ENCODE peak calls at places on chromosomes 4 and X, in nine cellular contexts. One of them, this sample, is unnamed.

GRCh38 chrX:40088803-40089540 is 8.8 kb downstream of the BCOR start:
- DNase-seq in fibroblast of pulmonary artery: no peak
- DNase-seq in endothelial cell: no peak
- DNase-seq in HFF-Myc: no peak
- DNase-seq in GM13977: no peak
- DNase-seq in lung: no peak
- DNase-seq in MCF 10A: no peak
- DNase-seq in endothelial cell of umbilical vein: no peak
- DNase-seq in tibial artery: no peak
- DNase-seq in this sample: no peak

GRCh38 chr4:83860200-83860599 is 324.3 kb downstream of the GPAT3 start:
- DNase-seq in lung: no peak
- DNase-seq in HFF-Myc: no peak
- DNase-seq in tibial artery: no peak
- DNase-seq in endothelial cell: no peak
- DNase-seq in MCF 10A: no peak
- DNase-seq in endothelial cell of umbilical vein: no peak
- DNase-seq in fibroblast of pulmonary artery: no peak
- DNase-seq in GM13977: no peak
- DNase-seq in this sample: no peak

GRCh38 chrX:84216406-84216805 is 28.4 kb upstream of the RPS6KA6 start:
- DNase-seq in MCF 10A: no peak
- DNase-seq in HFF-Myc: no peak
- DNase-seq in endothelial cell of umbilical vein: no peak
- DNase-seq in fibroblast of pulmonary artery: no peak
- DNase-seq in lung: no peak
- DNase-seq in GM13977: no peak
- DNase-seq in tibial artery: no peak
- DNase-seq in endothelial cell: no peak
- DNase-seq in this sample: no peak

GRCh38 chr4:85565761-85566480 is 91.0 kb downstream of the ARHGAP24 start:
- DNase-seq in HFF-Myc: no peak
- DNase-seq in endothelial cell of umbilical vein: no peak
- DNase-seq in MCF 10A: no peak
- DNase-seq in endothelial cell: no peak
- DNase-seq in GM13977: no peak
- DNase-seq in fibroblast of pulmonary artery: peak
- DNase-seq in tibial artery: no peak
- DNase-seq in lung: no peak
- DNase-seq in this sample: no peak

GRCh38 chr4:139934336-139934735 is 219.6 kb downstream of the MAML3 start:
- DNase-seq in endothelial cell: no peak
- DNase-seq in lung: no peak
- DNase-seq in endothelial cell of umbilical vein: no peak
- DNase-seq in fibroblast of pulmonary artery: no peak
- DNase-seq in MCF 10A: no peak
- DNase-seq in GM13977: no peak
- DNase-seq in HFF-Myc: no peak
- DNase-seq in tibial artery: no peak
- DNase-seq in this sample: peak

GRCh38 chrX:110743679-110744340 is 51.8 kb downstream of the CHRDL1 start:
- DNase-seq in tibial artery: no peak
- DNase-seq in endothelial cell of umbilical vein: no peak
- DNase-seq in lung: no peak
- DNase-seq in fibroblast of pulmonary artery: no peak
- DNase-seq in endothelial cell: no peak
- DNase-seq in MCF 10A: peak
- DNase-seq in HFF-Myc: peak
- DNase-seq in GM13977: no peak
- DNase-seq in this sample: no peak

GRCh38 chr4:139315221-139315675 is 13.0 kb upstream of the NDUFC1 start:
- DNase-seq in MCF 10A: no peak
- DNase-seq in HFF-Myc: no peak
- DNase-seq in fibroblast of pulmonary artery: no peak
- DNase-seq in tibial artery: no peak
- DNase-seq in GM13977: peak
- DNase-seq in endothelial cell: no peak
- DNase-seq in lung: no peak
- DNase-seq in endothelial cell of umbilical vein: no peak
- DNase-seq in this sample: no peak

GRCh38 chrX:20527458-20528099 is 260.9 kb upstream of the RPS6KA3 start:
- DNase-seq in endothelial cell of umbilical vein: peak
- DNase-seq in lung: no peak
- DNase-seq in GM13977: peak
- DNase-seq in MCF 10A: peak
- DNase-seq in HFF-Myc: no peak
- DNase-seq in endothelial cell: no peak
- DNase-seq in tibial artery: peak
- DNase-seq in fibroblast of pulmonary artery: peak
- DNase-seq in this sample: peak

GRCh38 chr4:113553082-113553481 is 208.5 kb downstream of the CAMK2D start:
- DNase-seq in endothelial cell of umbilical vein: no peak
- DNase-seq in HFF-Myc: no peak
- DNase-seq in lung: no peak
- DNase-seq in MCF 10A: no peak
- DNase-seq in fibroblast of pulmonary artery: no peak
- DNase-seq in endothelial cell: no peak
- DNase-seq in tibial artery: no peak
- DNase-seq in GM13977: no peak
- DNase-seq in this sample: no peak

GRCh38 chrX:153633048-153633447 is 14.0 kb upstream of the DUSP9 start:
- DNase-seq in MCF 10A: no peak
- DNase-seq in endothelial cell: no peak
- DNase-seq in HFF-Myc: no peak
- DNase-seq in lung: no peak
- DNase-seq in GM13977: no peak
- DNase-seq in endothelial cell of umbilical vein: no peak
- DNase-seq in fibroblast of pulmonary artery: no peak
- DNase-seq in tibial artery: no peak
- DNase-seq in this sample: no peak

GRCh38 chr4:86972997-86973396 is 38.2 kb downstream of the AFF1 start:
- DNase-seq in fibroblast of pulmonary artery: no peak
- DNase-seq in MCF 10A: peak
- DNase-seq in lung: peak
- DNase-seq in endothelial cell: no peak
- DNase-seq in tibial artery: no peak
- DNase-seq in endothelial cell of umbilical vein: no peak
- DNase-seq in GM13977: no peak
- DNase-seq in HFF-Myc: no peak
- DNase-seq in this sample: no peak

GRCh38 chr4:83082777-83083176 is 31.8 kb downstream of the PLAC8 start:
- DNase-seq in endothelial cell: no peak
- DNase-seq in GM13977: no peak
- DNase-seq in MCF 10A: peak
- DNase-seq in lung: no peak
- DNase-seq in HFF-Myc: no peak
- DNase-seq in tibial artery: no peak
- DNase-seq in fibroblast of pulmonary artery: no peak
- DNase-seq in endothelial cell of umbilical vein: no peak
- DNase-seq in this sample: no peak

GRCh38 chr4:1171306-1172227 is 816 bp downstream of the SPON2 start:
- DNase-seq in endothelial cell: no peak
- DNase-seq in HFF-Myc: no peak
- DNase-seq in fibroblast of pulmonary artery: no peak
- DNase-seq in endothelial cell of umbilical vein: no peak
- DNase-seq in GM13977: peak
- DNase-seq in MCF 10A: no peak
- DNase-seq in tibial artery: peak
- DNase-seq in lung: no peak
- DNase-seq in this sample: no peak

GRCh38 chr4:15149842-15150592 is 147.7 kb downstream of the CPEB2 start:
- DNase-seq in HFF-Myc: peak
- DNase-seq in lung: peak
- DNase-seq in endothelial cell of umbilical vein: peak
- DNase-seq in endothelial cell: peak
- DNase-seq in GM13977: peak
- DNase-seq in tibial artery: peak
- DNase-seq in fibroblast of pulmonary artery: peak
- DNase-seq in MCF 10A: peak
- DNase-seq in this sample: peak

GRCh38 chr4:54227261-54228063 is 1.6 kb upstream of the PDGFRA start:
- DNase-seq in tibial artery: peak
- DNase-seq in GM13977: peak
- DNase-seq in lung: no peak
- DNase-seq in MCF 10A: no peak
- DNase-seq in endothelial cell: peak
- DNase-seq in HFF-Myc: peak
- DNase-seq in endothelial cell of umbilical vein: peak
- DNase-seq in fibroblast of pulmonary artery: peak
- DNase-seq in this sample: peak

GRCh38 chrX:63718010-63718694 is 66.9 kb downstream of the ARHGEF9 start:
- DNase-seq in GM13977: peak
- DNase-seq in HFF-Myc: no peak
- DNase-seq in endothelial cell of umbilical vein: no peak
- DNase-seq in lung: no peak
- DNase-seq in endothelial cell: no peak
- DNase-seq in MCF 10A: no peak
- DNase-seq in tibial artery: no peak
- DNase-seq in fibroblast of pulmonary artery: no peak
- DNase-seq in this sample: no peak

GRCh38 chrX:43676960-43677582 is 21.0 kb downstream of the MAOA start:
- DNase-seq in GM13977: no peak
- DNase-seq in tibial artery: no peak
- DNase-seq in endothelial cell: no peak
- DNase-seq in fibroblast of pulmonary artery: peak
- DNase-seq in lung: no peak
- DNase-seq in HFF-Myc: no peak
- DNase-seq in endothelial cell of umbilical vein: no peak
- DNase-seq in MCF 10A: peak
- DNase-seq in this sample: no peak

GRCh38 chr4:16284050-16284449 is 57.8 kb upstream of the TAPT1 start:
- DNase-seq in GM13977: no peak
- DNase-seq in MCF 10A: no peak
- DNase-seq in tibial artery: no peak
- DNase-seq in fibroblast of pulmonary artery: no peak
- DNase-seq in lung: no peak
- DNase-seq in HFF-Myc: no peak
- DNase-seq in endothelial cell of umbilical vein: no peak
- DNase-seq in endothelial cell: no peak
- DNase-seq in this sample: no peak

GRCh38 chr4:16278178-16278577 is 51.9 kb upstream of the TAPT1 start:
- DNase-seq in tibial artery: no peak
- DNase-seq in endothelial cell of umbilical vein: no peak
- DNase-seq in MCF 10A: no peak
- DNase-seq in HFF-Myc: no peak
- DNase-seq in fibroblast of pulmonary artery: no peak
- DNase-seq in GM13977: no peak
- DNase-seq in endothelial cell: no peak
- DNase-seq in lung: no peak
- DNase-seq in this sample: no peak
- TF ChIP-seq CTCF in tibial artery: no peak
- TF ChIP-seq CTCF in endothelial cell of umbilical vein: peak
- TF ChIP-seq CTCF in MCF 10A: no peak
- TF ChIP-seq CTCF in HFF-Myc: peak
- TF ChIP-seq CTCF in fibroblast of pulmonary artery: peak
- TF ChIP-seq CTCF in GM13977: no peak
- TF ChIP-seq CTCF in endothelial cell: peak
- TF ChIP-seq CTCF in lung: no peak
- TF ChIP-seq CTCF in this sample: no peak

GRCh38 chr4:118993329-118993728 is 104.7 kb downstream of the SYNPO2 start:
- DNase-seq in endothelial cell: no peak
- DNase-seq in GM13977: no peak
- DNase-seq in HFF-Myc: no peak
- DNase-seq in lung: no peak
- DNase-seq in tibial artery: no peak
- DNase-seq in MCF 10A: no peak
- DNase-seq in fibroblast of pulmonary artery: no peak
- DNase-seq in endothelial cell of umbilical vein: no peak
- DNase-seq in this sample: no peak

GRCh38 chr4:118995693-118996391 is 107.2 kb downstream of the SYNPO2 start:
- DNase-seq in HFF-Myc: no peak
- DNase-seq in lung: no peak
- DNase-seq in fibroblast of pulmonary artery: no peak
- DNase-seq in tibial artery: no peak
- DNase-seq in endothelial cell: no peak
- DNase-seq in GM13977: no peak
- DNase-seq in MCF 10A: no peak
- DNase-seq in endothelial cell of umbilical vein: no peak
- DNase-seq in this sample: no peak

GRCh38 chr4:118992149-118992548 is 103.5 kb downstream of the SYNPO2 start:
- DNase-seq in endothelial cell: no peak
- DNase-seq in endothelial cell of umbilical vein: no peak
- DNase-seq in MCF 10A: no peak
- DNase-seq in HFF-Myc: no peak
- DNase-seq in lung: no peak
- DNase-seq in GM13977: no peak
- DNase-seq in tibial artery: no peak
- DNase-seq in fibroblast of pulmonary artery: no peak
- DNase-seq in this sample: no peak

GRCh38 chr4:118991686-118992085 is 103.0 kb downstream of the SYNPO2 start:
- DNase-seq in HFF-Myc: no peak
- DNase-seq in tibial artery: no peak
- DNase-seq in lung: no peak
- DNase-seq in endothelial cell of umbilical vein: no peak
- DNase-seq in MCF 10A: no peak
- DNase-seq in GM13977: no peak
- DNase-seq in fibroblast of pulmonary artery: no peak
- DNase-seq in endothelial cell: no peak
- DNase-seq in this sample: no peak

GRCh38 chr4:118994030-118994429 is 105.4 kb downstream of the SYNPO2 start:
- DNase-seq in fibroblast of pulmonary artery: no peak
- DNase-seq in HFF-Myc: no peak
- DNase-seq in endothelial cell: no peak
- DNase-seq in tibial artery: no peak
- DNase-seq in lung: no peak
- DNase-seq in MCF 10A: no peak
- DNase-seq in endothelial cell of umbilical vein: no peak
- DNase-seq in GM13977: no peak
- DNase-seq in this sample: no peak
- TF ChIP-seq CTCF in fibroblast of pulmonary artery: no peak
- TF ChIP-seq CTCF in HFF-Myc: no peak
- TF ChIP-seq CTCF in endothelial cell: no peak
- TF ChIP-seq CTCF in tibial artery: no peak
- TF ChIP-seq CTCF in lung: no peak
- TF ChIP-seq CTCF in MCF 10A: no peak
- TF ChIP-seq CTCF in endothelial cell of umbilical vein: no peak
- TF ChIP-seq CTCF in GM13977: no peak
- TF ChIP-seq CTCF in this sample: no peak

GRCh38 chrX:23756165-23756564 is 13.1 kb upstream of the ACOT9 start:
- DNase-seq in fibroblast of pulmonary artery: peak
- DNase-seq in lung: peak
- DNase-seq in GM13977: peak
- DNase-seq in tibial artery: peak
- DNase-seq in endothelial cell of umbilical vein: peak
- DNase-seq in HFF-Myc: peak
- DNase-seq in endothelial cell: peak
- DNase-seq in MCF 10A: peak
- DNase-seq in this sample: peak
- TF ChIP-seq CTCF in fibroblast of pulmonary artery: peak
- TF ChIP-seq CTCF in lung: peak
- TF ChIP-seq CTCF in GM13977: peak
- TF ChIP-seq CTCF in tibial artery: peak
- TF ChIP-seq CTCF in endothelial cell of umbilical vein: peak
- TF ChIP-seq CTCF in HFF-Myc: peak
- TF ChIP-seq CTCF in endothelial cell: peak
- TF ChIP-seq CTCF in MCF 10A: peak
- TF ChIP-seq CTCF in this sample: peak

DNA sequence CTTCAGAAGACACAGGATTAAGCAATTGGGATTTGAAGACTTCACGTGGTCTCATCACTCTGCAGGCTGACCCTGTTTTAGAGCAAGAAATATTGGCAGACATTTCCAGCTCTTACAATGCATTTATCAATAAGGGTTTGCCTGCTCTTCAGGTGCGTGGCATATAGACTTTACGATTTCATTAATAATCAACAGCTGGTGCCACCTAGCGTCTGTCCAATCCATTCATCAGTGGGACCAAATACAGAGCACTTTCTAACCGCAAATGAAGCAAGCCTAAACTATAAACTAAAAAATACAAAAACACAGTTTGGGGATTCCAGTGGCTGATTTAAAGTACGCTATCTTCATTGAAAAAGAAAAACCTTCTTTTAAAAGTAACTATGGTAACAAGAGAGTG is 125.4 kb upstream of the DMD start:
- DNase-seq in HFF-Myc: no peak
- DNase-seq in endothelial cell: no peak
- DNase-seq in GM13977: no peak
- DNase-seq in tibial artery: peak
- DNase-seq in lung: no peak
- DNase-seq in endothelial cell of umbilical vein: peak
- DNase-seq in MCF 10A: peak
- DNase-seq in fibroblast of pulmonary artery: peak
- DNase-seq in this sample: peak
- TF ChIP-seq CTCF in HFF-Myc: no peak
- TF ChIP-seq CTCF in endothelial cell: no peak
- TF ChIP-seq CTCF in GM13977: peak
- TF ChIP-seq CTCF in tibial artery: peak
- TF ChIP-seq CTCF in lung: no peak
- TF ChIP-seq CTCF in endothelial cell of umbilical vein: no peak
- TF ChIP-seq CTCF in MCF 10A: peak
- TF ChIP-seq CTCF in fibroblast of pulmonary artery: peak
- TF ChIP-seq CTCF in this sample: no peak